ENCODE peak calls at places on chromosomes 7 and 10, in five cellular contexts. H is PC-3, P is cardiac fibroblast, W is esophagus squamous epithelium, G is AG04449. Y is an unnamed sample.
A peak's percentile ranks its signal among the peaks of the same experiment; 100 is the strongest.

GRCh38 chr10:105952153-105952552 is 1212.4 kb downstream of the SORCS1 start:
- DNase-seq in H (peak; percentile 20), P (peak; percentile 55), W (no peak), G (no peak), Y (peak; percentile 53)

GRCh38 chr7:11557627-11558026 is 274.4 kb downstream of the THSD7A start:
- DNase-seq in H (peak; percentile 48), P (peak; percentile 55), W (no peak), G (no peak), Y (no peak)

GRCh38 chr10:69217119-69217754 is 2.9 kb upstream of the HKDC1 start:
- DNase-seq in H (peak; percentile 68), P (peak; percentile 75), W (no peak), G (peak; percentile 73), Y (peak; percentile 99)

GRCh38 chr7:158129037-158130022 is 458.3 kb downstream of the PTPRN2 start:
- DNase-seq in H (no peak), P (no peak), W (no peak), G (no peak), Y (no peak)

GRCh38 chr10:95229724-95230627 is 35.9 kb downstream of the ACSM6 start:
- DNase-seq in H (peak; percentile 93), P (peak; percentile 91), W (no peak), G (peak; percentile 97), Y (peak; percentile 97)

GRCh38 chr7:134885967-134886352 is 100.3 kb upstream of the AGBL3 start:
- DNase-seq in H (peak; percentile 60), P (peak; percentile 89), W (no peak), G (no peak), Y (peak; percentile 56)

GRCh38 chr7:149181136-149181790 is 14.1 kb upstream of the ZNF282 start:
- DNase-seq in H (no peak), P (peak; percentile 71), W (no peak), G (no peak), Y (no peak)

GRCh38 chr10:104642311-104643022 is 1.4 kb downstream of the SORCS3 start:
- DNase-seq in H (no peak), P (no peak), W (no peak), G (no peak), Y (no peak)

GRCh38 chr7:148588891-148589215 is 1.7 kb upstream of the C7orf33 start:
- DNase-seq in H (no peak), P (no peak), W (no peak), G (no peak), Y (no peak)

GRCh38 chr10:93481931-93482834 is at the start of gene MYOF:
- DNase-seq in H (peak; percentile 88), P (peak; percentile 92), W (no peak), G (peak; percentile 83), Y (no peak)

GRCh38 chr10:47438857-47439474 is 44.9 kb downstream of the ANXA8 start:
- DNase-seq in H (peak; percentile 79), P (peak; percentile 84), W (no peak), G (peak; percentile 23), Y (peak; percentile 15)

GRCh38 chr10:3425261-3425660 is 252.7 kb upstream of the PITRM1 start:
- DNase-seq in H (peak; percentile 6), P (no peak), W (no peak), G (no peak), Y (no peak)

GRCh38 chr10:80583681-80584080 is 46.0 kb downstream of the SH2D4B start:
- DNase-seq in H (no peak), P (no peak), W (no peak), G (no peak), Y (no peak)

GRCh38 chr10:4243651-4244050 is 458.6 kb upstream of the KLF6 start:
- DNase-seq in H (peak; percentile 83), P (peak; percentile 98), W (no peak), G (peak; percentile 99), Y (peak; percentile 83)

GRCh38 chr7:68440870-68441269 is 1157.4 kb upstream of the AUTS2 start:
- DNase-seq in H (no peak), P (no peak), W (no peak), G (no peak), Y (no peak)

GRCh38 chr7:1010226-1010625 is 27.2 kb downstream of the CYP2W1 start:
- DNase-seq in H (no peak), P (no peak), W (no peak), G (no peak), Y (no peak)

GRCh38 chr10:126939706-126940105 is 34.5 kb downstream of the DOCK1 start:
- DNase-seq in H (no peak), P (no peak), W (no peak), G (no peak), Y (no peak)

GRCh38 chr7:127322351-127322750 is 69.6 kb upstream of the GRM8 start:
- DNase-seq in H (no peak), P (no peak), W (no peak), G (no peak), Y (no peak)

GRCh38 chr10:112715581-112715980 is 234.5 kb upstream of the TCF7L2 start:
- DNase-seq in H (peak; percentile 71), P (no peak), W (no peak), G (no peak), Y (no peak)

GRCh38 chr10:91416339-91416868 is 6.3 kb downstream of the HECTD2 start:
- DNase-seq in H (no peak), P (no peak), W (no peak), G (no peak), Y (no peak)

GRCh38 chr7:151934584-151934983 is 21.7 kb upstream of the GALNTL5 start:
- DNase-seq in H (no peak), P (no peak), W (no peak), G (no peak), Y (no peak)

DNA sequence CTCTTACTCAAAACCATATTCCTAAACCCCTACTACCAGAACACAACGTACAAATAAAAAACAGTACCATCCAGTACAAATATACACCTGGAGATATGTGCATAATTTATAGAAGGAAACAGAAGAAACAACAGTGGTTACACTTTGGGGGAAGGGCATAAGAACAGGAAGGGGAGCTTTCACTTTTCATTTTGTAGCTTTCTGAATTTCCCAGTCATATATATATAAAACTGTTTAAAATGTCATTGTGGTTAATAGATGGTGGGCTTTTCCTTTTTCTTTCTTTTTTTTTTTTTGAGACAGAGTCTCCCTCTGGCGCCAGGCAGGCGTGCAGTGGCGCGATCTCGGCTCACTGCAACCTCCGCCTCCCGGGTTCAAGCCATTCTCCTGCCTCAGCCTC is 47.2 kb downstream of the MALSU1 start:
- DNase-seq in H (no peak), P (no peak), W (no peak), G (no peak), Y (no peak)
- H3K4me3 ChIP-seq in H (peak overlapping the region; percentile 41), P (no peak overlapping the region), W (no peak overlapping the region), G (no peak overlapping the region), Y (no peak overlapping the region)

GRCh38 chr7:138455609-138456008 is 4.5 kb upstream of the TRIM24 start:
- DNase-seq in H (no peak), P (no peak), W (no peak), G (no peak), Y (no peak)
- TF ChIP-seq CTCF in H (no peak), P (no peak), W (no peak), G (no peak), Y (no peak)

GRCh38 chr7:125924037-125924436 is 994.4 kb upstream of the POT1 start:
- DNase-seq in H (no peak), P (no peak), W (no peak), G (no peak), Y (no peak)
- H3K4me3 ChIP-seq in H (no peak overlapping the region), P (no peak overlapping the region), W (no peak overlapping the region), G (no peak overlapping the region), Y (no peak overlapping the region)

GRCh38 chr7:64182036-64182790 is 24.8 kb upstream of the ZNF735 start:
- DNase-seq in H (no peak), P (no peak), W (no peak), G (no peak), Y (no peak)

GRCh38 chr7:64181586-64181985 is 25.4 kb upstream of the ZNF735 start:
- DNase-seq in H (no peak), P (no peak), W (no peak), G (no peak), Y (no peak)

GRCh38 chr7:64183126-64183742 is 23.8 kb upstream of the ZNF735 start:
- DNase-seq in H (no peak), P (no peak), W (no peak), G (no peak), Y (no peak)

GRCh38 chr7:64183827-64184372 is 23.1 kb upstream of the ZNF735 start:
- DNase-seq in H (no peak), P (no peak), W (no peak), G (no peak), Y (no peak)

GRCh38 chr7:64180989-64181388 is 26.0 kb upstream of the ZNF735 start:
- DNase-seq in H (peak; percentile 34), P (no peak), W (no peak), G (no peak), Y (no peak)
- TF ChIP-seq CTCF in H (peak; percentile 46), P (no peak), W (no peak), G (no peak), Y (peak; percentile 21)

DNA sequence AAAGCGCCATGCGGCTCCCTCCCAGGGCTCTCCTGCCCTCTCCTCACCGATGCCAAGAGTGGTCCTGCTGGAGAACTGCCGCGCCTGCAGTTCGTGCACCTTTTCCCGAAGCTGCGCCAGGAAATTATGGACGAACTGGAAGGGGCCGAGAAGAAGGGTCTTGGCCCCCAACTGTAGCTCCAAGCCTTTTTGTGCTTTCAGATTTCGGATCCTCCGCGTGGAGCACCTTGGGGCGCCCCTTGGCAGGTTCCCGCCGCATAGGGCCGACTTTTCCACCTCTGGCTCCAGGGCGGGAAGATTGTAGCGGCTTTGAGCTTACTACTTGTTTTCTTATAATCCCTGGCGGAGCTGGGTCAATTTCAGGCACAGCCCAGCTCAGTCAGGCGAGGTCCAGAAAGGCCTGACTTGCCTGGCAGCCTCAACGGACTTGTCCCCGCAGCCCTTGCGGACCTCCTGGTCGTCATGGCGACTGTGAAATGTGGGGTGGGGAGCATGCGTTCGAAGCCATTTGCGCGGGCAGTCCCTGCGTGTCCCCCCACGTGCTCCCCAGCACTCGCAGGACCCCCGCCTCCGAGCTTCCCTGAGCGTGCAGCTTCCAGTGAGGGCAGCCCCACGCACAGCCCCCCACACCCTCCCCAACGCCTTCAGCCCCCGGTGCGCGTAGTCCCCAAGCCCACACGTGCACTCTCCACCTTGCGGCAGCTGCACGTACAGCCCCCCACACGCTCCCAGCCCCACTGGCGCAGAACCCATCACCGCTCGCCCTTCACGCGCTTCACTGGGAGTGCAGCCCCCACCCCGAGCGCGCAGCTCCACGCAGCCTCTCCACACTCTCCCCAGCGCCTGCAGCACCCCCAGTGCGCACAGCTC is 129.9 kb downstream of the KBTBD2 start:
- DNase-seq in H (no peak), P (no peak), W (no peak), G (no peak), Y (no peak)
- H3K4me3 ChIP-seq in H (no peak overlapping the region), P (no peak overlapping the region), W (peak overlapping the region; percentile 4), G (peak overlapping the region; percentile 36), Y (peak overlapping the region; percentile 41)

Y was measured in epithelial cell of proximal tubule.